ENCODE peak calls at places on chromosome 2, in seven cellular contexts. L, U, V, J, X, F and P are unnamed samples.

GRCh38 chr2:120470041-120470716 is 124.2 kb downstream of the INHBB start:
- DNase-seq in L (peak; percentile 89), U (no peak), V (no peak), J (no peak), X (peak; percentile 97), F (no peak), P (peak; percentile 99)

GRCh38 chr2:226325541-226325940 is 474.1 kb downstream of the IRS1 start:
- DNase-seq in L (no peak), U (no peak), V (no peak), J (no peak), X (no peak), F (peak; percentile 55), P (no peak)

GRCh38 chr2:9261231-9261883 is 54.7 kb downstream of the ASAP2 start:
- DNase-seq in L (no peak), U (no peak), V (no peak), J (no peak), X (no peak), F (no peak), P (peak; percentile 77)

GRCh38 chr2:190578158-190579057 is 43.9 kb upstream of the NEMP2 start:
- DNase-seq in L (peak; percentile 55), U (no peak), V (peak; percentile 24), J (no peak), X (peak; percentile 93), F (no peak), P (peak; percentile 31)

GRCh38 chr2:172811027-172811426 is 75.4 kb downstream of the RAPGEF4 start:
- DNase-seq in L (no peak), U (no peak), V (no peak), J (peak; percentile 91), X (no peak), F (no peak), P (peak; percentile 16)

GRCh38 chr2:235162070-235162469 is 210.3 kb downstream of the SH3BP4 start:
- DNase-seq in L (no peak), U (no peak), V (no peak), J (peak; percentile 6), X (no peak), F (no peak), P (no peak)

GRCh38 chr2:121409388-121409787 is 121.3 kb upstream of the RNU4ATAC start:
- DNase-seq in L (no peak), U (no peak), V (no peak), J (no peak), X (no peak), F (no peak), P (no peak)

GRCh38 chr2:42390401-42390969 is 29.5 kb upstream of the COX7A2L start:
- DNase-seq in L (no peak), U (no peak), V (no peak), J (no peak), X (no peak), F (no peak), P (no peak)

GRCh38 chr2:230657462-230657861 is 55.2 kb upstream of the CAB39 start:
- DNase-seq in L (no peak), U (no peak), V (no peak), J (no peak), X (no peak), F (no peak), P (no peak)

GRCh38 chr2:230657906-230658305 is 54.7 kb upstream of the CAB39 start:
- DNase-seq in L (no peak), U (no peak), V (no peak), J (no peak), X (no peak), F (no peak), P (no peak)

GRCh38 chr2:230658577-230658876 is 54.1 kb upstream of the CAB39 start:
- DNase-seq in L (no peak), U (no peak), V (no peak), J (no peak), X (no peak), F (no peak), P (no peak)

GRCh38 chr2:230660294-230661060 is 52.2 kb upstream of the CAB39 start:
- DNase-seq in L (no peak), U (no peak), V (no peak), J (peak; percentile 87), X (no peak), F (no peak), P (no peak)

DNA sequence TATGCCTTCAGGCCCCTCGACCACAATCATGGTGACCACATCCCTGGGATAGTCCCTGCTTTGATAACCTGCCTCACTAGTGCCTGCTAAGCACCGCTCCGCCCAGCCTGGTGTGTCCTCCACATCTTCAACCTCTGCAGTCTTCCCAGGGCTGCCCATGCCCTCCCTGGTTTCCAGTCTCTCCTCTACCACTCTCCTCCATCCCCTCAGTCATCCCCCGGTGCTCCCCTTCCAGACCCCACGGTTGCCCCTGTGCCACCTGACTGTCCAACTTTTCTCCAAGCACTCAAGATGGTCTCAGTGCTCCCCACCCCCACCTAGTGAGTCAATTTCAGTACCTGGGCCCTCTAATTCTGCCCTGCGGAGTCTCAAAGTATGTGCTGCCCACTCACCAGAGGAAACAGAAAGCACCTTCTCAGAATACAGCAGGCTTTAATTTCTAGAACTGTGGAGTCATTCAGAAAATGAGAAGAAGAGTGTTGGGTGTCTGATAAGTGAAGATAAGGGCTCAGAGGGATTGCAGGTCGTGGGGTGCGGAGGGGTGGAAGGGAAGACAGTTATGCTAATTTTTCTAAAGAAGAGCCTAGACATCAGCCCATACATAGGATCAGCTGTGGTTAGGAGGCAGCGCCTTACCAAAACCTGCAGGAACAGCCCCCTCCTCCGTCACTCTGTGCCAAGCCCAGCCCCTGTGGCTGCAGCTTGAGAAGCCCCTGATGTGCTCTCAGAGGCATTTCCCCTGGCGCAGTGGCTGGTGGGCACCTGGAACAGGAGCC is 53.6 kb upstream of the CAB39 start:
- DNase-seq in L (no peak), U (no peak), V (no peak), J (no peak), X (no peak), F (no peak), P (no peak)
- TF ChIP-seq EZH2phosphoT487 in L (no peak), U (no peak), V (no peak), J (no peak), X (no peak), F (no peak), P (no peak)

GRCh38 chr2:285990-286389 is 1.9 kb downstream of the ALKAL2 start:
- DNase-seq in L (no peak), U (no peak), V (no peak), J (no peak), X (no peak), F (no peak), P (no peak)
- TF ChIP-seq EZH2 in L (no peak), U (no peak), V (no peak), J (no peak), X (no peak), F (no peak), P (no peak)

GRCh38 chr2:20596973-20597867 is 53.7 kb downstream of the HS1BP3 start:
- DNase-seq in L (peak; percentile 64), U (no peak), V (no peak), J (no peak), X (no peak), F (no peak), P (no peak)

GRCh38 chr2:20594048-20594750 is 56.7 kb downstream of the HS1BP3 start:
- DNase-seq in L (no peak), U (no peak), V (no peak), J (no peak), X (no peak), F (no peak), P (no peak)

GRCh38 chr2:20596193-20596972 is 54.5 kb downstream of the HS1BP3 start:
- DNase-seq in L (no peak), U (no peak), V (no peak), J (no peak), X (no peak), F (peak; percentile 71), P (no peak)

GRCh38 chr2:20594957-20595356 is 55.9 kb downstream of the HS1BP3 start:
- DNase-seq in L (no peak), U (no peak), V (no peak), J (no peak), X (no peak), F (no peak), P (no peak)

DNA sequence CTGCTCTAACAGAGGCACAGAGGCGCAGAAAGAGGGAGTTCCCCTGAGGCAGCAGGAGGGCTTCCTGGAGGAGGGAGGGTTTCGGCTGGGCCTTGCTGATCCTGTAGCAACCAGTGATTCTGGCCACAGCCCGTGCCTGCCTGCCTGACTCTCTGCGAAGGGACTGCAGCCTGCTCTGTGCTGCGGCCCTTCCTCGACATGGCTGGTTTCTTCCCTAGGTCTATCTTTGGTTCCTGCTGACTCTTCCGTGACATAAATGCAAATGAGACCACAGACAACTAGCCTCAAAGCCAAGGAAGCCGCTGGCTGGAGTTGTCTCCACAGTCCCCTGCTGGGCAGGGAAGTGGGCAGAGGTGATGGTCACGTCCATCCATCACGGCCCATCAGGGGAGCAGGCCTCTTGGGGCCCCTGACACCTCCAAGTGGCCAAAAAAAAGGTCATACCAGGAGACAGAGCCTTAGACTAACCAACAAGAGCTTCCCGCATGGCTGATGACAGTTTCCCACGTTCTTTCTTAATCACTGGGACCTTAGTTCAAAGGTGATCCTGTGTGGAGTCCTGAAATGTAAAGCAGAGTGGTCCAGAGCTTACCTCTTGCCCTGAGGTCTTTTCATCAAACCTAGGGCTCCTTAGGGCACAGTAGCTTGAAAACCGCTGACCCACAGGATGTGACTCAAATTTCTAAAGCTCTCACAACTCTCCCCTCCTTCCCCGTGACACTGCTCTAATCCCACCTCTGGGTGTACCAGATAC is 55.3 kb downstream of the HS1BP3 start:
- DNase-seq in L (no peak), U (no peak), V (no peak), J (peak; percentile 90), X (peak; percentile 57), F (no peak), P (no peak)
- TF ChIP-seq EZH2phosphoT487 in L (no peak), U (no peak), V (no peak), J (no peak), X (no peak), F (no peak), P (no peak)

GRCh38 chr2:118855451-118856279 is 8.2 kb upstream of the EN1 start:
- DNase-seq in L (peak; percentile 90), U (peak; percentile 94), V (peak; percentile 53), J (peak; percentile 84), X (peak; percentile 88), F (peak; percentile 94), P (peak; percentile 94)

GRCh38 chr2:118856330-118856977 is 9.0 kb upstream of the EN1 start:
- DNase-seq in L (no peak), U (no peak), V (no peak), J (no peak), X (no peak), F (no peak), P (no peak)

GRCh38 chr2:118857677-118858484 is 10.4 kb upstream of the EN1 start:
- DNase-seq in L (no peak), U (peak; percentile 56), V (no peak), J (no peak), X (no peak), F (peak; percentile 45), P (no peak)

GRCh38 chr2:118858485-118859156 is 11.2 kb upstream of the EN1 start:
- DNase-seq in L (no peak), U (peak; percentile 59), V (no peak), J (no peak), X (no peak), F (peak; percentile 71), P (no peak)

DNA sequence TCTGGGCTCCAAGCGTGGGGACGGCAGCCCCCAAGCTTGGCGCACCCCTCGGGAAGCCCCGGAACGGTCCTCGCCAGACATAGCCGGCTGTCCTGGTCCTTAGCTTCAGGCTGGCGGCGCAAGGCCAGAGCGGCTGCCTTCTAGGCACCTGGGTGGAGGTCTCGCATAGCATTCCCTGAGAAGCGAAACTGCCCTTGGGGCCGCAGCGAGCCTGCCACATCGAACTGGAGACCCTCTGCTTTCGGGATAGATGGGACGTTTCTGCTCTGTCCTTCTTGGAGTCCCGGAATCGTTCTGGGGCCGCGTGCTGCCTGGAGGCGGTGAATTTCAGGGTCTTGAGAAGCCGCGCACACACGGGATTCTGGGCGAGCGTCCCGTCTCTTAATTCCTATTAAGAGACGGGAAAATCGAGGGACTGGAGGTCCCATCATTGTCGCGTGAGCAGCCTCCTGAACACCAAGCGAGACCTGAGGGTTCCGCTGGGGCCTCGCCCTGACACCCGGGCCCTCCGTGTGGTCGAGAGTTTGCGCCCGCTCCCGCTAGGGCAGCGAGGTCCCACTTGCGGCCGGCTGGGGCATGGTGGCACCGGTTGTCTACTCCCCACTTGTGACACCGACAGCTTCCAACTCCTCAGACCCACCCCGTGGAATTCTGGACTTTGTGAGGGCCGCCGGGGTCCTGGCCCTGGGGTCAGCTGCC is 9.7 kb upstream of the EN1 start:
- DNase-seq in L (no peak), U (peak; percentile 48), V (no peak), J (no peak), X (no peak), F (peak; percentile 45), P (no peak)
- TF ChIP-seq EZH2 in L (peak; percentile 57), U (peak; percentile 94), V (no peak), J (no peak), X (no peak), F (peak; percentile 86), P (no peak)